ENCODE peak calls at places on chromosomes 11 and 22, in five cellular contexts. One of them, this sample, is unnamed.

GRCh38 chr11:128061321-128061871 is 526.0 kb downstream of the ETS1 start:
- DNase-seq in HAP-1: no peak
- DNase-seq in sciatic nerve: no peak
- DNase-seq in NCI-H510A treated with DMSO at 0.1 percent for 48 hours: peak; percentile 84
- DNase-seq in HL-60: no peak
- DNase-seq in this sample: no peak

GRCh38 chr11:132200303-132200936 is 830.0 kb downstream of the NTM start:
- DNase-seq in NCI-H510A treated with DMSO at 0.1 percent for 48 hours: peak; percentile 55
- DNase-seq in sciatic nerve: no peak
- DNase-seq in HL-60: no peak
- DNase-seq in HAP-1: no peak
- DNase-seq in this sample: no peak

GRCh38 chr11:86623041-86623621 is 49.3 kb downstream of the ME3 start:
- DNase-seq in sciatic nerve: no peak
- DNase-seq in HL-60: no peak
- DNase-seq in HAP-1: no peak
- DNase-seq in NCI-H510A treated with DMSO at 0.1 percent for 48 hours: no peak
- DNase-seq in this sample: no peak

GRCh38 chr22:31490496-31490925 is 869 bp upstream of the EIF4ENIF1 start:
- DNase-seq in HAP-1: peak; percentile 61
- DNase-seq in HL-60: peak; percentile 96
- DNase-seq in NCI-H510A treated with DMSO at 0.1 percent for 48 hours: peak; percentile 39
- DNase-seq in sciatic nerve: peak; percentile 65
- DNase-seq in this sample: peak; percentile 61

GRCh38 chr11:111510311-111510710 is 1.9 kb downstream of the BTG4 start:
- DNase-seq in sciatic nerve: no peak
- DNase-seq in HL-60: no peak
- DNase-seq in NCI-H510A treated with DMSO at 0.1 percent for 48 hours: no peak
- DNase-seq in HAP-1: no peak
- DNase-seq in this sample: no peak

GRCh38 chr11:17991799-17992433 is 20.9 kb downstream of the SERGEF start:
- DNase-seq in sciatic nerve: no peak
- DNase-seq in HAP-1: peak; percentile 71
- DNase-seq in HL-60: peak; percentile 57
- DNase-seq in NCI-H510A treated with DMSO at 0.1 percent for 48 hours: peak; percentile 49
- DNase-seq in this sample: peak; percentile 61

GRCh38 chr22:22877523-22878210 is 9.9 kb upstream of the IGLL5 start:
- DNase-seq in HL-60: peak; percentile 51
- DNase-seq in NCI-H510A treated with DMSO at 0.1 percent for 48 hours: peak; percentile 67
- DNase-seq in sciatic nerve: peak; percentile 85
- DNase-seq in HAP-1: peak; percentile 83
- DNase-seq in this sample: peak; percentile 35

GRCh38 chr11:1943977-1944376 is 3.2 kb upstream of the MRPL23 start:
- DNase-seq in sciatic nerve: peak; percentile 56
- DNase-seq in HL-60: no peak
- DNase-seq in HAP-1: no peak
- DNase-seq in NCI-H510A treated with DMSO at 0.1 percent for 48 hours: no peak
- DNase-seq in this sample: no peak

GRCh38 chr11:31817054-31817620 is 6.0 kb upstream of the PAX6 start:
- DNase-seq in HAP-1: peak; percentile 39
- DNase-seq in HL-60: peak; percentile 20
- DNase-seq in NCI-H510A treated with DMSO at 0.1 percent for 48 hours: no peak
- DNase-seq in sciatic nerve: no peak
- DNase-seq in this sample: no peak

GRCh38 chr11:70191495-70192140 is 11.5 kb upstream of the FADD start:
- DNase-seq in NCI-H510A treated with DMSO at 0.1 percent for 48 hours: peak; percentile 30
- DNase-seq in HAP-1: peak; percentile 91
- DNase-seq in sciatic nerve: peak; percentile 80
- DNase-seq in HL-60: peak; percentile 63
- DNase-seq in this sample: peak; percentile 21

GRCh38 chr11:126949066-126949945 is 51.3 kb downstream of the KIRREL3 start:
- DNase-seq in HAP-1: no peak
- DNase-seq in NCI-H510A treated with DMSO at 0.1 percent for 48 hours: no peak
- DNase-seq in sciatic nerve: no peak
- DNase-seq in HL-60: no peak
- DNase-seq in this sample: no peak

GRCh38 chr22:42743501-42743991 is 22.9 kb upstream of the A4GALT start:
- DNase-seq in NCI-H510A treated with DMSO at 0.1 percent for 48 hours: no peak
- DNase-seq in sciatic nerve: peak; percentile 88
- DNase-seq in HAP-1: peak; percentile 59
- DNase-seq in HL-60: no peak
- DNase-seq in this sample: peak; percentile 97

GRCh38 chr22:33823552-33823951 is 96.7 kb downstream of the LARGE1 start:
- DNase-seq in NCI-H510A treated with DMSO at 0.1 percent for 48 hours: no peak
- DNase-seq in sciatic nerve: no peak
- DNase-seq in HAP-1: no peak
- DNase-seq in HL-60: no peak
- DNase-seq in this sample: no peak

GRCh38 chr11:125389339-125390166 is 106.5 kb downstream of the FEZ1 start:
- DNase-seq in HL-60: no peak
- DNase-seq in sciatic nerve: no peak
- DNase-seq in NCI-H510A treated with DMSO at 0.1 percent for 48 hours: no peak
- DNase-seq in HAP-1: no peak
- DNase-seq in this sample: no peak

GRCh38 chr11:43947003-43947500 is 4.6 kb downstream of the C11orf96 start:
- DNase-seq in NCI-H510A treated with DMSO at 0.1 percent for 48 hours: no peak
- DNase-seq in HAP-1: no peak
- DNase-seq in sciatic nerve: no peak
- DNase-seq in HL-60: no peak
- DNase-seq in this sample: no peak

GRCh38 chr11:66070604-66071325 is 693 bp downstream of the PACS1 start:
- DNase-seq in HAP-1: peak; percentile 64
- DNase-seq in sciatic nerve: peak; percentile 82
- DNase-seq in NCI-H510A treated with DMSO at 0.1 percent for 48 hours: no peak
- DNase-seq in HL-60: no peak
- DNase-seq in this sample: peak; percentile 34

GRCh38 chr22:31532060-31532459 is 35.7 kb downstream of the SFI1 start:
- DNase-seq in sciatic nerve: no peak
- DNase-seq in NCI-H510A treated with DMSO at 0.1 percent for 48 hours: no peak
- DNase-seq in HAP-1: no peak
- DNase-seq in HL-60: no peak
- DNase-seq in this sample: no peak

GRCh38 chr22:43289976-43290663 is 53.1 kb downstream of the SCUBE1 start:
- DNase-seq in sciatic nerve: no peak
- DNase-seq in HAP-1: no peak
- DNase-seq in NCI-H510A treated with DMSO at 0.1 percent for 48 hours: peak; percentile 13
- DNase-seq in HL-60: peak; percentile 45
- DNase-seq in this sample: peak; percentile 28

GRCh38 chr22:39097098-39098020 is at the start of gene APOBEC3H:
- DNase-seq in HAP-1: peak; percentile 75
- DNase-seq in sciatic nerve: no peak
- DNase-seq in NCI-H510A treated with DMSO at 0.1 percent for 48 hours: no peak
- DNase-seq in HL-60: no peak
- DNase-seq in this sample: no peak

GRCh38 chr22:39710380-39711117 is 140.0 kb downstream of the CACNA1I start:
- DNase-seq in HL-60: no peak
- DNase-seq in NCI-H510A treated with DMSO at 0.1 percent for 48 hours: no peak
- DNase-seq in sciatic nerve: no peak
- DNase-seq in HAP-1: no peak
- DNase-seq in this sample: no peak

GRCh38 chr11:110829873-110830272 is 117.6 kb upstream of the ARHGAP20 start:
- DNase-seq in HAP-1: no peak
- DNase-seq in NCI-H510A treated with DMSO at 0.1 percent for 48 hours: no peak
- DNase-seq in sciatic nerve: no peak
- DNase-seq in HL-60: no peak
- DNase-seq in this sample: no peak

GRCh38 chr11:113201055-113201818 is 113.1 kb upstream of the TTC12 start:
- DNase-seq in sciatic nerve: no peak
- DNase-seq in HL-60: no peak
- DNase-seq in HAP-1: no peak
- DNase-seq in NCI-H510A treated with DMSO at 0.1 percent for 48 hours: no peak
- DNase-seq in this sample: no peak

GRCh38 chr22:29456211-29456671 is 17.9 kb downstream of the RFPL1 start:
- DNase-seq in sciatic nerve: no peak
- DNase-seq in NCI-H510A treated with DMSO at 0.1 percent for 48 hours: no peak
- DNase-seq in HL-60: no peak
- DNase-seq in HAP-1: no peak
- DNase-seq in this sample: no peak

GRCh38 chr11:5380740-5381342 is 2.8 kb upstream of the OR51M1 start:
- DNase-seq in NCI-H510A treated with DMSO at 0.1 percent for 48 hours: peak; percentile 8
- DNase-seq in HL-60: peak; percentile 41
- DNase-seq in sciatic nerve: no peak
- DNase-seq in HAP-1: peak; percentile 68
- DNase-seq in this sample: peak; percentile 59

GRCh38 chr11:64659417-64660144 is 63.4 kb downstream of the NRXN2 start:
- DNase-seq in NCI-H510A treated with DMSO at 0.1 percent for 48 hours: no peak
- DNase-seq in HAP-1: no peak
- DNase-seq in HL-60: no peak
- DNase-seq in sciatic nerve: no peak
- DNase-seq in this sample: peak; percentile 86

GRCh38 chr11:72511393-72512047 is 77.2 kb upstream of the CLPB start:
- DNase-seq in HL-60: no peak
- DNase-seq in HAP-1: no peak
- DNase-seq in NCI-H510A treated with DMSO at 0.1 percent for 48 hours: no peak
- DNase-seq in sciatic nerve: no peak
- DNase-seq in this sample: no peak

GRCh38 chr11:29159552-29160465 is 857.0 kb downstream of the KCNA4 start:
- DNase-seq in HAP-1: peak; percentile 54
- DNase-seq in sciatic nerve: no peak
- DNase-seq in NCI-H510A treated with DMSO at 0.1 percent for 48 hours: peak; percentile 8
- DNase-seq in HL-60: peak; percentile 35
- DNase-seq in this sample: peak; percentile 63

GRCh38 chr11:27460571-27460970 is 12.0 kb downstream of the LGR4 start:
- DNase-seq in NCI-H510A treated with DMSO at 0.1 percent for 48 hours: no peak
- DNase-seq in HL-60: no peak
- DNase-seq in HAP-1: no peak
- DNase-seq in sciatic nerve: no peak
- DNase-seq in this sample: no peak

GRCh38 chr11:111570796-111571195 is 30.3 kb downstream of the LAYN start:
- DNase-seq in HAP-1: no peak
- DNase-seq in sciatic nerve: no peak
- DNase-seq in NCI-H510A treated with DMSO at 0.1 percent for 48 hours: no peak
- DNase-seq in HL-60: no peak
- DNase-seq in this sample: no peak

GRCh38 chr11:95688501-95689222 is 100.9 kb downstream of the FAM76B start:
- DNase-seq in HL-60: no peak
- DNase-seq in sciatic nerve: no peak
- DNase-seq in NCI-H510A treated with DMSO at 0.1 percent for 48 hours: no peak
- DNase-seq in HAP-1: no peak
- DNase-seq in this sample: no peak

GRCh38 chr22:20080776-20081654 is 974 bp downstream of the DGCR8 start:
- DNase-seq in sciatic nerve: no peak
- DNase-seq in HAP-1: peak; percentile 76
- DNase-seq in NCI-H510A treated with DMSO at 0.1 percent for 48 hours: peak; percentile 5
- DNase-seq in HL-60: peak; percentile 25
- DNase-seq in this sample: peak; percentile 60

GRCh38 chr11:68215087-68215445 is 2.0 kb upstream of the KMT5B start:
- DNase-seq in HL-60: peak; percentile 52
- DNase-seq in HAP-1: no peak
- DNase-seq in sciatic nerve: no peak
- DNase-seq in NCI-H510A treated with DMSO at 0.1 percent for 48 hours: no peak
- DNase-seq in this sample: no peak